ENCODE peak calls at places on chromosomes 7 and 10, in ten cellular contexts. O is nephron progenitor cell; W is activated CD8-positive, alpha-beta memory T cell treated with anti-CD3 and anti-CD28 coated beads for 24 hours; A is NCI-H2029 treated with DMSO at 0.1 percent for 48 hours; F is WTC11; E is iris pigment epithelial cell; Y is stimulated activated CD4-positive, alpha-beta T cell treated with anti-CD3 and anti-CD28 coated beads, Interleukin-4, amount 100 ng/mL, for 4 hours; V is T-helper 17 cell; U is mammary epithelial cell; N is T47D. T is an unnamed sample.
A peak's percentile ranks its signal among the peaks of the same experiment; 100 is the strongest.

GRCh38 chr7:108824840-108825540 is 255.3 kb downstream of the DNAJB9 start:
- DNase-seq in O (peak; percentile 10), W (no peak), A (no peak), F (no peak), E (peak; percentile 60), Y (no peak), V (no peak), U (peak; percentile 6), N (no peak), T (no peak)

GRCh38 chr10:71145352-71145945 is 66.9 kb upstream of the UNC5B start:
- DNase-seq in O (no peak), W (peak; percentile 17), A (no peak), F (no peak), E (no peak), Y (no peak), V (no peak), U (peak; percentile 33), N (no peak), T (no peak)

GRCh38 chr7:75914169-75914654 is 743 bp upstream of the POR start:
- DNase-seq in O (peak; percentile 15), W (no peak), A (no peak), F (no peak), E (no peak), Y (no peak), V (no peak), U (no peak), N (no peak), T (no peak)

GRCh38 chr10:17547026-17547425 is 70.1 kb downstream of the HACD1 start:
- DNase-seq in O (no peak), W (no peak), A (no peak), F (no peak), E (peak; percentile 31), Y (no peak), V (no peak), U (no peak), N (no peak), T (no peak)

GRCh38 chr10:71090330-71090729 is 122.0 kb upstream of the UNC5B start:
- DNase-seq in O (no peak), W (peak; percentile 35), A (no peak), F (no peak), E (no peak), Y (no peak), V (no peak), U (no peak), N (no peak), T (no peak)

GRCh38 chr7:135616136-135616535 is 46.2 kb upstream of the STMP1 start:
- DNase-seq in O (no peak), W (no peak), A (no peak), F (no peak), E (no peak), Y (no peak), V (no peak), U (no peak), N (no peak), T (no peak)

GRCh38 chr7:151138541-151138910 is 29.0 kb downstream of the GBX1 start:
- DNase-seq in O (no peak), W (no peak), A (no peak), F (peak; percentile 60), E (no peak), Y (no peak), V (no peak), U (no peak), N (no peak), T (no peak)

GRCh38 chr10:132135398-132135872 is 51.3 kb upstream of the DPYSL4 start:
- DNase-seq in O (no peak), W (no peak), A (peak; percentile 1), F (no peak), E (no peak), Y (no peak), V (no peak), U (no peak), N (no peak), T (no peak)

GRCh38 chr10:105464961-105465360 is 823.9 kb downstream of the SORCS3 start:
- DNase-seq in O (no peak), W (no peak), A (no peak), F (no peak), E (no peak), Y (no peak), V (no peak), U (no peak), N (no peak), T (no peak)

GRCh38 chr7:21412953-21413352 is 14.9 kb upstream of the SP4 start:
- DNase-seq in O (no peak), W (no peak), A (no peak), F (no peak), E (no peak), Y (no peak), V (no peak), U (no peak), N (no peak), T (no peak)

GRCh38 chr10:124626759-124627380 is 117.3 kb downstream of the FAM53B start:
- DNase-seq in O (no peak), W (peak; percentile 81), A (no peak), F (peak; percentile 34), E (no peak), Y (peak; percentile 29), V (peak; percentile 35), U (peak; percentile 82), N (no peak), T (peak; percentile 77)

GRCh38 chr10:80497187-80498038 is 40.3 kb upstream of the SH2D4B start:
- DNase-seq in O (no peak), W (peak; percentile 71), A (no peak), F (no peak), E (peak; percentile 78), Y (no peak), V (no peak), U (peak; percentile 50), N (no peak), T (no peak)

GRCh38 chr10:66980276-66980675 is 54.4 kb downstream of the LRRTM3 start:
- DNase-seq in O (no peak), W (no peak), A (no peak), F (no peak), E (no peak), Y (no peak), V (no peak), U (no peak), N (no peak), T (no peak)

GRCh38 chr7:150514748-150515222 is at the start of gene GIMAP7:
- DNase-seq in O (no peak), W (peak; percentile 87), A (no peak), F (no peak), E (no peak), Y (peak; percentile 18), V (peak; percentile 13), U (no peak), N (no peak), T (no peak)

GRCh38 chr10:80344912-80345311 is 11.6 kb downstream of the DYDC1 start:
- DNase-seq in O (no peak), W (no peak), A (no peak), F (no peak), E (no peak), Y (no peak), V (no peak), U (no peak), N (no peak), T (no peak)

GRCh38 chr10:13337827-13338196 is 10.3 kb downstream of the SEPHS1 start:
- DNase-seq in O (no peak), W (no peak), A (no peak), F (no peak), E (no peak), Y (no peak), V (no peak), U (no peak), N (no peak), T (no peak)

GRCh38 chr10:35006836-35007235 is 83.3 kb downstream of the CUL2 start:
- DNase-seq in O (no peak), W (no peak), A (no peak), F (no peak), E (peak; percentile 92), Y (no peak), V (no peak), U (no peak), N (no peak), T (no peak)

GRCh38 chr10:59622320-59622901 is 87.2 kb downstream of the SLC16A9 start:
- DNase-seq in O (peak; percentile 48), W (no peak), A (peak; percentile 15), F (peak; percentile 54), E (peak; percentile 63), Y (peak; percentile 17), V (no peak), U (peak; percentile 34), N (peak; percentile 16), T (peak; percentile 59)

GRCh38 chr10:74753295-74754211 is 72.8 kb upstream of the KAT6B start:
- DNase-seq in O (peak; percentile 14), W (peak; percentile 46), A (no peak), F (no peak), E (peak; percentile 20), Y (no peak), V (no peak), U (no peak), N (no peak), T (no peak)

GRCh38 chr10:132624847-132625839 is 87.6 kb downstream of the INPP5A start:
- DNase-seq in O (no peak), W (no peak), A (no peak), F (peak; percentile 10), E (no peak), Y (no peak), V (peak; percentile 5), U (no peak), N (no peak), T (no peak)

GRCh38 chr7:100867040-100867795 is at the start of gene TRIP6:
- DNase-seq in O (peak; percentile 88), W (peak; percentile 87), A (no peak), F (peak; percentile 91), E (peak; percentile 93), Y (peak; percentile 69), V (peak; percentile 40), U (peak; percentile 88), N (peak; percentile 55), T (peak; percentile 97)